ENCODE peak calls at places on chromosomes 5 and 9, in four cellular contexts. Y, Q, V and T are unnamed samples.

GRCh38 chr9:100294341-100294740 is 58.4 kb downstream of the TEX10 start:
- DNase-seq in Q (peak; percentile 65), Y (no peak), V (no peak), T (no peak)

GRCh38 chr5:40879163-40879942 is 29.9 kb upstream of the C7 start:
- DNase-seq in Y (peak; percentile 9), Q (peak; percentile 45), V (no peak), T (no peak)

GRCh38 chr9:125133403-125134316 is 9.7 kb downstream of the SCAI start:
- DNase-seq in V (no peak), Y (no peak), Q (peak; percentile 30), T (no peak)

GRCh38 chr9:85417674-85418073 is 324.1 kb downstream of the AGTPBP1 start:
- DNase-seq in Q (no peak), Y (no peak), V (no peak), T (no peak)

GRCh38 chr5:7518947-7519560 is 123.1 kb downstream of the ADCY2 start:
- DNase-seq in V (peak; percentile 73), Y (peak; percentile 85), Q (no peak), T (peak; percentile 82)

GRCh38 chr9:37925786-37926736 is 22.1 kb upstream of the SLC25A51 start:
- DNase-seq in V (no peak), Q (no peak), Y (no peak), T (no peak)

GRCh38 chr9:14080940-14081621 is 232.9 kb downstream of the NFIB start:
- DNase-seq in V (no peak), Q (peak; percentile 48), Y (no peak), T (no peak)

GRCh38 chr5:143054480-143054941 is 284.3 kb downstream of the ARHGAP26 start:
- DNase-seq in V (no peak), Y (no peak), Q (peak; percentile 60), T (no peak)

GRCh38 chr5:62011072-62011664 is 294.8 kb upstream of the KIF2A start:
- DNase-seq in V (no peak), Q (no peak), Y (peak; percentile 13), T (no peak)

GRCh38 chr9:36900856-36901220 is 133.2 kb downstream of the PAX5 start:
- DNase-seq in Y (no peak), Q (no peak), V (no peak), T (no peak)

GRCh38 chr9:8899541-8899940 is 1100.0 kb upstream of the DMAC1 start:
- DNase-seq in Y (no peak), V (no peak), Q (no peak), T (no peak)
- H3K56ac ChIP-seq in Y (no peak overlapping the region), V (no peak overlapping the region), Q (no peak overlapping the region), T (no peak overlapping the region)

DNA sequence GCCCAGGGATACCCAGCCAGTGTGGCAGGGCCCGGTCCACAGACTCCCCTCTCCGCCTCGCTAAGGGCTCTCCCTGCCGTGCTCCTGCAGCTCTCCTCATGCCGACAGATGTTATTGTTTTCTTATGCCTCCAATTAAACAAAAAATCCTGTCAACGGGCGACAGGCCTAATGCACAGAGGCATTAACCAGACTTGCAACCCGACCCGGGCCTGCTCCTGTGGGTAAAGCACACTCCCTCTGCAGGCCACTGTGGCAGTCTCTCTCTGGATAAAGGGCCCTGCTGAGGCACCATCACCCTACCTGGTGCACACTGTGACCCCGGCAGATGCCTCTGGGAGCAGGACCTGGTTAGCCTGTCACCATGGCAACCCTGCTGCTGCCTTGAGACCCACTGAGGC is 27.5 kb upstream of the HAND1 start:
- DNase-seq in Q (no peak), V (no peak), Y (peak; percentile 48), T (peak; percentile 65)
- H2BK5ac ChIP-seq in Q (no peak overlapping the region), V (no peak overlapping the region), Y (no peak overlapping the region), T (no peak overlapping the region)

DNA sequence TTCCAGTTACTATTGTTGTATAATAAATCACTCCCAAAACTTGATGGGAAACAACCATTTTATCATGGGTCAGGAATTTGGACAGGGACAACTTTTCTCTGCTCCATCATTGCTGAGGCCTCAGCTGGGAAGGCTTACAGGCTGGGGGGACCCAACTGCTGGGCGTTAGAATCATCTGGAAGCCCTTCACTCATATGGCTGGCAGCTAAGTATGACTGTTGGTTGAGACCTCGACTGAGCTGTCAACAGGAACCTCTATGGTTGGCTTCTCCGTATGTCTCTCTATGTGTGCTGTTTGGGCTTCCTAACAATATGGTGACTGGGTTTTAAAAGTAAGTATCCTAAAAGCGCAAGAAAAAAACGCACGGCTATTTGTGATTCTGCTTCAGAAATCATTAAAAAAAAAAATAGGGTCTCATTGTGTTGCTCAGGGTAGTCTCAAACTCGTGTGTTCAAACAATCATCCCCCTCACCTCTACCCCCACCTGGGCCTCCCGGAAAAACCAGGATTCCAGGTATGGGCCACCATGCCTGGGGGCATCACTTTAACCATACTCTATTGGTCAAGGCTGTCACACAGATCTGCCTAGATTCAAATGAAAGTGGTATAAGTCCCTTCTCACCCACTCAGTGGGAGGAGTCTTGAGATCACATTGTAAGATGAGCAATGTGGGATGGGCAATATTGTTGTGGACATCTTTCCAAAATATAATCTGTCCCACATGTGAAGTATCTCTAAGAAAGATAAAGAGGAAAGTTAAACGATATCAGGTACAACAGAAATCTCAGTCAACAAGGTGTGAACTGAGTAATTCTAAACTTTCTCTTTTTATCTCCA is 15.2 kb downstream of the FNBP1 start:
- DNase-seq in V (no peak), Q (no peak), Y (no peak), T (no peak)
- H3K56ac ChIP-seq in V (no peak overlapping the region), Q (no peak overlapping the region), Y (no peak overlapping the region), T (no peak overlapping the region)

GRCh38 chr5:172902497-172903472 is 56.4 kb upstream of the RPL26L1 start:
- DNase-seq in V (peak; percentile 62), Y (peak; percentile 91), Q (peak; percentile 99), T (peak; percentile 57)
- H2BK5ac ChIP-seq in V (no peak overlapping the region), Y (no peak overlapping the region), Q (peak overlapping the region; percentile 99), T (no peak overlapping the region)

GRCh38 chr5:95530441-95530840 is 24.3 kb downstream of the SKIC3 start:
- DNase-seq in Q (peak; percentile 95), V (no peak), Y (no peak), T (no peak)
- H3K56ac ChIP-seq in Q (no peak overlapping the region), V (no peak overlapping the region), Y (no peak overlapping the region), T (no peak overlapping the region)

GRCh38 chr5:150114773-150115408 is 28.5 kb upstream of the CSF1R start:
- DNase-seq in Y (no peak), V (peak; percentile 38), Q (no peak), T (peak; percentile 10)

GRCh38 chr5:150112211-150113046 is 26.1 kb upstream of the CSF1R start:
- DNase-seq in Q (peak; percentile 88), V (peak; percentile 41), Y (peak; percentile 58), T (peak; percentile 28)

GRCh38 chr5:150113047-150113744 is 26.8 kb upstream of the CSF1R start:
- DNase-seq in V (peak; percentile 52), Y (peak; percentile 75), Q (no peak), T (peak; percentile 66)

GRCh38 chr5:150116667-150117395 is 30.5 kb upstream of the CSF1R start:
- DNase-seq in Y (peak; percentile 30), V (no peak), Q (peak; percentile 27), T (peak; percentile 23)

DNA sequence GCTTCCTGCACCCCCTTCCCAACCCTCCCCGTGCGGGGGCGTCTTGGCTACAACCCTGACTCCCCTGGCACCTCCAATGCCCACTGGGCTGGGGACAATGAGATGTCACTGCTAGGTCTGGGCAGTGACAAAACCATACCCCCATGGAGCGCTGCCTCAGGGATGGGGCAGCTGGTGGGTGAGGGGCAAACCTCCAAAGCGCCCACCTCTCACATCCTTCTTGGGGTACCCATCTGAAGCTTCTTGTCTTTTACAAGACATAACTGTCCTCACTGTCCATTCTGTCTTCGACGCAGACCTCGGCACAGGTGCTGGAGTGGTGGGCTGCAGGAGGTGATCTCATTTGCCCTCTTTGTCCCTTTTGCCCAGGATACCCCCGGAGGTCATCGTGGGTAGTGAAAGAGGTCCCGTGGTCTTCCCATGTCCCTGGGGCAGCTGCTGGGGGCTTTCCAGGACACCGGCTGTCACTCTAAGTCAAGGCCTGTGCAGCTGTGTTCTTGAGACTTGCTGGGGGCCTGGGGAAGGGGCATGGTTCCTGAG is 27.8 kb upstream of the CSF1R start:
- DNase-seq in Y (peak; percentile 29), Q (no peak), V (peak; percentile 47), T (peak; percentile 36)
- H2BK5ac ChIP-seq in Y (no peak overlapping the region), Q (no peak overlapping the region), V (no peak overlapping the region), T (no peak overlapping the region)

GRCh38 chr5:176633638-176634037 is 3.2 kb downstream of the EIF4E1B start:
- DNase-seq in Q (no peak), V (no peak), Y (no peak), T (no peak)

GRCh38 chr5:176638437-176638836 is 8.0 kb downstream of the EIF4E1B start:
- DNase-seq in Y (no peak), V (no peak), Q (no peak), T (no peak)

GRCh38 chr5:176639208-176639607 is 8.1 kb upstream of the TSPAN17 start:
- DNase-seq in V (no peak), Q (no peak), Y (no peak), T (no peak)

GRCh38 chr5:176637556-176637955 is 7.1 kb downstream of the EIF4E1B start:
- DNase-seq in Y (no peak), Q (no peak), V (no peak), T (no peak)

DNA sequence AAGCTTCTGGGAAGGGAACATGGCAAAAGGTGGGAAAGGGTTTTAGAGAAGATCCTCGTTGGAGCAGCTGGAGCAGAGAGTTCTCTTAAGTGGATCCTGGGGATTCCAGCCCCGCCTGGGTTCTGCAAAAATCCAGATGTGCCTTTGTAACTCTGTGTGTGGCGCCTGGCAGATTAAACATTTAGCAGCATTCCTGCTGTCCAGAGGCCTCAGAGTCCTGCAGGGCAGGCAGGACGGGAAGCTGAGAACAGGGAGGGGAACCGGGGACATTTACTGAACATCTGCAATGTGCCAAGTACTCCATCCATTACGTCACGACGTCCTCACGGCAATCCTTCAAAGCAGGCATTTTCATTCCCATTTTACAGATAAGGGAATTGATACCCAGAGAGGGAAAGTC is 6.0 kb downstream of the EIF4E1B start:
- DNase-seq in Y (no peak), Q (no peak), V (no peak), T (no peak)
- H3K56ac ChIP-seq in Y (no peak overlapping the region), Q (no peak overlapping the region), V (no peak overlapping the region), T (no peak overlapping the region)

DNA sequence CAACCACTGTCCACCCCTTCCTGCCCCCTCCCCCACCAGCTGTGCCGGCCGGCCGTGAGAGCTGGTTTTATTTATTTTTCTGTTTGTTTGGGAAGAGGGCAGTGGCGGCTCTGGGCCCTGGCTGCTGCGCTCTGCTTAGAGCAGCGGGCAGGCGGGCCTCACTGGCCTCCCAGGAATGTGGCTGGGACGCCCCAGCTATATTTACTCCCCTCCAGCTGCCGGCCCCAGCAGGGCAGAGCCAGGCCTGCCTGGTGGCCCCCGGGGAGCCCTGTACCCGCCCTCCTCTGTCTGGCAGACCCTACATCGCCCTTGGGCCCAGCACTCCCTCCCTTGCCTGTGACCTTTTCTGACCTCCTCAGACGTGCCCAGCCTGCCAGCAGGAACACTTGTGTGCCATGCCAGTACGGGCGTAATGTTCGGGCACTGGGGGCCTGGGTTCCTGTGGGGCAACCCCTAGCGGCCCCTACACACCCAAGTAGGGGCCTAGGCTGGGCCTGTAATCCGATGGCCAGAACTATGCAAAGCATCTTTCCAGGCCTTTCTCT is 7.7 kb downstream of the CXXC5 start:
- DNase-seq in Y (no peak), Q (peak; percentile 69), V (no peak), T (no peak)
- H2BK5ac ChIP-seq in Y (no peak overlapping the region), Q (peak overlapping the region; percentile 93), V (no peak overlapping the region), T (no peak overlapping the region)

GRCh38 chr9:12694013-12694412 is 828 bp downstream of the TYRP1 start:
- DNase-seq in Y (no peak), V (no peak), Q (no peak), T (no peak)
- H3K56ac ChIP-seq in Y (no peak overlapping the region), V (no peak overlapping the region), Q (no peak overlapping the region), T (no peak overlapping the region)